ENCODE peak calls at places on chromosomes 5 and 9, in four cellular contexts. I is neuronal stem cell, D is mesenchymal stem cell, P is IMR-90. L is an unnamed sample.

GRCh38 chr9:82911997-82912396 is 150.9 kb downstream of the RASEF start:
- DNase-seq in I (no peak), D (no peak), P (no peak), L (no peak)

GRCh38 chr9:5563417-5563815 is 53.1 kb downstream of the PDCD1LG2 start:
- DNase-seq in I (no peak), D (no peak), P (no peak), L (no peak)

GRCh38 chr9:35690447-35691324 is 961 bp upstream of the TPM2 start:
- DNase-seq in I (peak), D (peak), P (peak), L (peak)

GRCh38 chr9:76459691-76460635 is 981 bp downstream of the GCNT1 start:
- DNase-seq in I (peak), D (peak), P (peak), L (peak)

GRCh38 chr5:54514841-54515432 is 2.6 kb upstream of the SNX18 start:
- DNase-seq in I (no peak), D (peak), P (peak), L (no peak)

GRCh38 chr5:92969781-92970237 is 611.2 kb downstream of the NR2F1-AS1 start:
- DNase-seq in I (no peak), D (peak), P (peak), L (no peak)

GRCh38 chr5:179288101-179288808 is 57.0 kb downstream of the ADAMTS2 start:
- DNase-seq in I (no peak), D (no peak), P (no peak), L (no peak)

GRCh38 chr5:180138214-180138975 is 66.8 kb upstream of the RNF130 start:
- DNase-seq in I (no peak), D (no peak), P (no peak), L (no peak)

GRCh38 chr5:33401482-33402390 is 39.0 kb upstream of the TARS1 start:
- DNase-seq in I (no peak), D (peak), P (peak), L (no peak)

GRCh38 chr9:82637368-82637767 is 425.6 kb downstream of the RASEF start:
- DNase-seq in I (no peak), D (no peak), P (no peak), L (no peak)

GRCh38 chr5:36152324-36153298 is 700 bp downstream of the SKP2 start:
- DNase-seq in I (no peak), D (peak), P (peak), L (no peak)

GRCh38 chr5:123512631-123513461 is 869 bp downstream of the CSNK1G3 start:
- DNase-seq in I (peak), D (peak), P (peak), L (peak)

GRCh38 chr5:1110260-1110929 is 1.5 kb downstream of the SLC12A7 start:
- DNase-seq in I (no peak), D (no peak), P (no peak), L (no peak)

GRCh38 chr9:35689601-35690446 is at the start of gene TPM2:
- DNase-seq in I (peak), D (peak), P (peak), L (peak)

DNA sequence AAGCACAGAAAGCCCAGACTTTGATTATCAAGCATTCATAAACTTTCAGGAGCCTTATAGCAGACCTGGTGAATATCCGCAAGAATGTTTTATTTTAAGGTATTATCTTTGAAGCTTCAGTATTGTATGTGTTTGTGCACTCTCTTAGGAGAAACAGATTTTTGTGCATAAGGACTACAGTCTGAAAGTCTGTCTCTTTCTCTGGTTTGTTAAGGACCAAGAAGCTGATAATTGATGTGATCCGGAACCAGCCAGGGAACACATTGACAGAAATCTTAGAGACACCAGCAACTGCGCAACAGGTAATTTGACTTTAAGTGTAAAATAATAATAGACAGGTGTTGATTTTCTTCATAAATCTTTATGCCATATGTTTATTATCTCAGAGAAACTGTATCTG is 22.8 kb upstream of the F2R start:
- DNase-seq in I (no peak), D (no peak), P (no peak), L (no peak)
- H3K4ac ChIP-seq in I (no peak), D (no peak), P (peak), L (no peak)

GRCh38 chr9:136562746-136563506 is 17.1 kb upstream of the NOTCH1 start:
- DNase-seq in I (no peak), D (no peak), P (no peak), L (no peak)
- H3K4ac ChIP-seq in I (peak), D (peak), P (no peak), L (no peak)

GRCh38 chr5:173745561-173745960 is 129.1 kb upstream of the BOD1 start:
- DNase-seq in I (no peak), D (no peak), P (no peak), L (no peak)

GRCh38 chr5:173745123-173745522 is 128.7 kb upstream of the BOD1 start:
- DNase-seq in I (no peak), D (no peak), P (no peak), L (peak)

GRCh38 chr5:173744527-173744926 is 128.1 kb upstream of the BOD1 start:
- DNase-seq in I (no peak), D (no peak), P (no peak), L (no peak)

GRCh38 chr5:173742432-173742816 is 126.0 kb upstream of the BOD1 start:
- DNase-seq in I (no peak), D (no peak), P (no peak), L (no peak)

GRCh38 chr5:173743641-173744343 is 127.3 kb upstream of the BOD1 start:
- DNase-seq in I (no peak), D (no peak), P (no peak), L (no peak)
- H3K4ac ChIP-seq in I (no peak), D (no peak), P (no peak), L (no peak)

GRCh38 chr5:133994297-133994989 is 10.3 kb downstream of the VDAC1 start:
- DNase-seq in I (no peak), D (no peak), P (no peak), L (no peak)

GRCh38 chr5:133991171-133991910 is 13.4 kb downstream of the VDAC1 start:
- DNase-seq in I (no peak), D (no peak), P (no peak), L (no peak)

GRCh38 chr5:133993563-133993962 is 11.2 kb downstream of the VDAC1 start:
- DNase-seq in I (no peak), D (no peak), P (no peak), L (no peak)

GRCh38 chr5:133993152-133993548 is 11.6 kb downstream of the VDAC1 start:
- DNase-seq in I (no peak), D (no peak), P (peak), L (no peak)

GRCh38 chr5:133992429-133993151 is 12.2 kb downstream of the VDAC1 start:
- DNase-seq in I (no peak), D (no peak), P (no peak), L (no peak)
- H3K4ac ChIP-seq in I (no peak), D (no peak), P (no peak), L (no peak)

GRCh38 chr5:132223861-132224260 is 3.8 kb downstream of the P4HA2 start:
- DNase-seq in I (no peak), D (no peak), P (no peak), L (no peak)

GRCh38 chr5:132227235-132227484 is 493 bp downstream of the P4HA2 start:
- DNase-seq in I (no peak), D (no peak), P (no peak), L (no peak)

GRCh38 chr5:132224721-132225120 is 2.9 kb downstream of the P4HA2 start:
- DNase-seq in I (no peak), D (peak), P (peak), L (no peak)

GRCh38 chr5:132226516-132227234 is 978 bp downstream of the P4HA2 start:
- DNase-seq in I (no peak), D (no peak), P (peak), L (peak)

DNA sequence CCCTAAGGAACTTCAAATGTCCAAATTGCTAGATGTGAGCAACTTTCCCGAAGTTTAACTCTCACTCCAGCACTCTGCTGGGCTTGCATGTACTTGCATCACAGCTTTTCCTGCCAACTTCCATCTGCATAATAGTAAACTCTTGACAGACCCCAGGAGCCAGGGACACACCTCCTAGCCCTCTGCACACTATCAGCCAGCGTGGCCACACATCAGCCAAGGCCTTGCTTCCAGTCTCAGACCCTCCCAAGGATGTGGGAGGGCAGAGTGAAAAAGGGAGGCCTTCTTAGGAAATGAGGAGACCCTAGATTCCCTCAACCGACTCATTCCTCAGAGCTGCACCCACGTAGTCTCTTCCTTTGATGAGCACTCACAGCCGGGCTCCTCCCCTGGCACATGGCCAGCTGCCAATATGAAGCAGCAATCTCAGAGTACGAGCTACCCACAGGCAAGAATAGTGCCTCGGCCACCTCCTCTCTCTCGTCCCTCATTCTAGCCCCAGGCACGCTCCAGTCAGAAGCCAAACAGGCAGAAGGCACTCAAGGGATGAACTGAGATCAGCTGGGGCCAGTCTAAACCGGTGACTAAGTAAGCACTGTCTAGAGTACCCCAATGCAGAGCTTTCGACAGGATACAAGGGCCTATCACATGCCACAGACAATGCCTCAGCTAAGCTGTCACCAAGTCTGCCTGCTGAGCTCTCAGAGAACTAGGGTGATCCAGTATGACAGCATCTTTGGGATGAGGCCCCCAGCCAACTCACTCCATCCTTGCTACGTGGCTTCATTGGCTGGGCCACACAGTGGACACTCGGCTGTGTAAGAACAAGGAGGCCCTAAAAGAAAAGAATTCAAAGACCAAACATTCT is 2.3 kb downstream of the P4HA2 start:
- DNase-seq in I (no peak), D (peak), P (peak), L (peak)
- H3K4ac ChIP-seq in I (no peak), D (no peak), P (peak), L (no peak)

L was measured in H9.